ENCODE peak calls at places on chromosomes 11 and 22, in ten cellular contexts. I is HCT116; M is thyroid gland; A is neural progenitor cell; C is CD8-positive, alpha-beta memory T cell; W is Peyer's patch; Z is adrenal gland; K is right cardiac atrium; O is CD4-positive, CD25-positive, alpha-beta regulatory T cell; Q is upper lobe of right lung. T is an unnamed sample.

GRCh38 chr11:69683764-69684333 is 8.7 kb upstream of the LTO1 start:
- DNase-seq in M (peak; percentile 39), C (no peak), W (no peak), Q (peak; percentile 66), Z (no peak), O (no peak), A (peak; percentile 56), I (no peak), K (no peak), T (no peak)

GRCh38 chr11:22371188-22371587 is 33.0 kb downstream of the SLC17A6 start:
- DNase-seq in I (no peak), Q (no peak), A (peak; percentile 59), Z (no peak), W (no peak), M (no peak), C (no peak), K (no peak), O (no peak), T (no peak)

GRCh38 chr11:45537617-45538016 is 127.8 kb downstream of the CHST1 start:
- DNase-seq in O (no peak), Q (no peak), M (no peak), A (no peak), I (no peak), C (no peak), Z (no peak), W (no peak), K (no peak), T (no peak)

GRCh38 chr22:49240016-49240380 is 587.7 kb downstream of the BRD1 start:
- DNase-seq in I (no peak), W (no peak), O (no peak), K (no peak), Z (no peak), M (no peak), A (no peak), C (no peak), Q (no peak), T (no peak)

GRCh38 chr11:59040607-59041006 is 45.5 kb upstream of the GLYATL1B start:
- DNase-seq in C (no peak), K (no peak), W (no peak), A (no peak), I (no peak), Q (no peak), O (no peak), Z (no peak), M (no peak), T (no peak)

GRCh38 chr22:41367039-41367679 is 14.6 kb upstream of the TEF start:
- DNase-seq in C (no peak), Z (peak; percentile 98), M (peak; percentile 99), Q (peak; percentile 99), I (peak; percentile 71), K (peak; percentile 100), W (peak; percentile 95), O (no peak), A (peak; percentile 70), T (peak; percentile 98)

GRCh38 chr11:1231396-1232327 is 8.8 kb downstream of the MUC5B start:
- DNase-seq in Q (peak; percentile 60), O (no peak), W (peak; percentile 46), I (no peak), M (no peak), K (peak; percentile 62), A (no peak), Z (no peak), C (no peak), T (no peak)

GRCh38 chr11:121282376-121282775 is 10.2 kb upstream of the SC5D start:
- DNase-seq in A (no peak), M (no peak), Z (no peak), C (no peak), W (no peak), K (no peak), I (no peak), Q (no peak), O (no peak), T (no peak)

GRCh38 chr11:67644042-67644441 is 4.5 kb upstream of the TBX10 start:
- DNase-seq in Q (no peak), W (no peak), C (no peak), M (no peak), Z (no peak), A (peak; percentile 55), I (peak; percentile 16), K (no peak), O (no peak), T (no peak)

GRCh38 chr22:36166086-36166485 is 5.5 kb upstream of the APOL3 start:
- DNase-seq in K (no peak), Z (no peak), I (no peak), W (no peak), Q (no peak), C (no peak), A (no peak), O (no peak), M (no peak), T (no peak)

GRCh38 chr11:8907116-8907515 is 3.9 kb upstream of the AKIP1 start:
- DNase-seq in C (no peak), W (no peak), K (no peak), A (no peak), Q (no peak), Z (no peak), M (no peak), O (no peak), I (no peak), T (no peak)

GRCh38 chr11:121449123-121449522 is 3.0 kb upstream of the SORL1 start:
- DNase-seq in C (no peak), Q (no peak), M (no peak), O (no peak), K (no peak), A (no peak), W (no peak), Z (no peak), I (no peak), T (no peak)

GRCh38 chr22:23038334-23038642 is 32.0 kb upstream of the GNAZ start:
- DNase-seq in K (no peak), A (no peak), C (no peak), W (no peak), Z (no peak), I (no peak), M (no peak), Q (no peak), O (no peak), T (no peak)

GRCh38 chr11:3231851-3232744 is at the start of gene MRGPRE:
- DNase-seq in K (peak; percentile 62), A (no peak), Q (no peak), M (peak; percentile 83), I (no peak), Z (no peak), C (no peak), O (no peak), W (peak; percentile 51), T (peak; percentile 62)

GRCh38 chr11:35746356-35747153 is 84.0 kb downstream of the TRIM44 start:
- DNase-seq in K (no peak), O (no peak), A (no peak), M (no peak), C (no peak), W (no peak), Q (no peak), I (no peak), Z (no peak), T (no peak)

DNA sequence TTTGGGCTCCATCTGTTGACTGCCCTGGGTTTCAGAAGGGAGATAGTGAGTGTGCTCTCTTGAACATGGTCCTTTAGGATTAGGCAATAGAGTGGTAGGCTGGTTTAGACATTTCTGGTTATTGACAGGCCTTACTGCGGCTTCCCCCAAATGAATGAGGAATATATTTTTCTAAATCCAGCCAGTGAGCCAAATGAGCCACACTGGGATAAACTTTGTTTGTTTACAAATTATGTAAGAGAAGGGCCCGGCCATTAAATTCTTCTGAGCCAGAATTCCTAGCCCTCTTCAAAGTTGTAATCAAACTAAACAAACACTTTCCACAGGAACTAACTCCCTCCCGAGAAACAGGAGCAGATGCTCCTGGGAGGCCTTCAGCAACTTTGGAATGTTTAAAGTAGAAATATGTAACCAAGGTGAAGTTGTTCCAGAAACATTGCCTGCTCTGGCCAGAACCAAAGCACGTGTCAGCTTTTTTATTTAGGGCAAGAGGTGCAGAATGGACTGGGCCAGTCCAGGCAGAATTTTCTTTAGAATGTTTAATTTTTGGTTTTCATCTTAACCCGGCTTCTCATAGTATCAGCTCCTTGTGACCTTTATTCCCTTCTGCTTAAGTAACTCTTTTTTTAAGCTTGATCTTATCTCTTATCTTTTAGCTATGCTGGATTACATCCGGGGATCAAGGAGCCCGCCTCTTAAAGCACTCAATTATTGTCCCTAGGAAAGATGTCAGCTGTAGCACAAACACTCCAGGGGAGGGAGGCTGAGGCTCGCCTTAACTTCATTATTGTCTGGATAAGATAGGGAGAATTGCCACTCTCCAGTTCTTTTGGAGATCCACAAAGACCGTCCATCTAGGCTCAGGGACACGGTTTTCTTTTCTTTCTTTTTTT is 28.7 kb downstream of the ZNRF3 start:
- DNase-seq in K (no peak), I (no peak), C (no peak), W (no peak), Q (no peak), A (no peak), Z (no peak), M (peak; percentile 39), O (no peak), T (no peak)
- H3K4me1 ChIP-seq in K (peaks cover 14% of the 10 kb centered on the region), I (peaks cover 80% of the 10 kb centered on the region), C (no peaks in the 10 kb centered on the region), W (peaks cover 44% of the 10 kb centered on the region), Q (peaks cover 42% of the 10 kb centered on the region), A (peaks cover 32% of the 10 kb centered on the region), Z (peaks cover 57% of the 10 kb centered on the region), M (peaks cover 34% of the 10 kb centered on the region), O (no peaks in the 10 kb centered on the region), T (peaks cover 45% of the 10 kb centered on the region)

GRCh38 chr11:83666149-83666548 is 380.0 kb upstream of the CCDC90B start:
- DNase-seq in K (no peak), A (no peak), W (no peak), Q (no peak), M (no peak), O (no peak), Z (no peak), I (no peak), C (no peak), T (no peak)
- H3K27ac ChIP-seq in K (no peak overlapping the region), A (no peak overlapping the region), W (no peak overlapping the region), Q (no peak overlapping the region), M (no peak overlapping the region), O (no peak overlapping the region), Z (no peak overlapping the region), I (no peak overlapping the region), C (no peak overlapping the region), T (no peak overlapping the region)

DNA sequence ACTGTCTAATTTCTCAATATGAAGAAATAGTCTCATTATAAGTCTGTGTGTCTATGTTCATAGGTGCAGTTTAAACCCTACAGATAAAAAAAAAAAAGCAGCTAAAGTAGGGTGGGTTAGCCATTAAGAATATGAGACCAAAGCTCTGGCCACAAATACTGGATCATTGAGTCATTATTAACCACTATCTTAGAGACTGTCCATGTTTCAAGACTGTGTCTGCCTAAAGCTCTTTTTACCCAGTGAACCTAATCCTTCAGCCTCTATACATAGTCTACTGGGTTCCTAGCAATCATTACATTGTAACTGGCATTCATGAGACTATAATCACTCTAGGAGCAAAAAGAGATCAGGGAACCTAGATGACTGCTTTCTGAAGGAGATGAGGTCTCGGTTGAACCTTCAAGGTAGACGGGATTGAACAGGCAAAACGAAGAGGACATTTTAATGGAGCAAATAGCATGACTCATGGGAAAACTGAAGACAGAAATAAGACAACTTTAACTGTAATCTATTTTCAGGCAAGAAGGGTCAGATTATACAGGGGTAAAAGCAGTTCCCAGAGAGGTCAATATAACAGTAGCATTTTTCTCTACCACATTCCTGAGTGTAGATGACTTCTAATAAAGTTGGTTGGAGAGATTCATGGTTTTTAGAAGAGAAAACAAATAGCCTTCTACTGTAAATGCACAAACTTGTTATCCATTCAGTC is 64.0 kb upstream of the FIBIN start:
- DNase-seq in A (no peak), K (no peak), W (no peak), Z (no peak), C (no peak), I (no peak), M (no peak), Q (no peak), O (no peak), T (no peak)
- H3K4me1 ChIP-seq in A (no peaks in the 10 kb centered on the region), K (no peaks in the 10 kb centered on the region), W (no peaks in the 10 kb centered on the region), Z (no peaks in the 10 kb centered on the region), C (no peaks in the 10 kb centered on the region), I (no peaks in the 10 kb centered on the region), M (peaks cover 3% of the 10 kb centered on the region), Q (no peaks in the 10 kb centered on the region), O (no peaks in the 10 kb centered on the region), T (no peaks in the 10 kb centered on the region)

GRCh38 chr11:73321342-73322110 is 13.4 kb downstream of the ARHGEF17 start:
- DNase-seq in I (no peak), W (no peak), K (peak; percentile 90), C (no peak), M (peak; percentile 51), A (no peak), O (no peak), Z (peak; percentile 47), Q (peak; percentile 75), T (peak; percentile 75)
- H3K27ac ChIP-seq in I (no peak overlapping the region), W (peak overlapping the region; percentile 62), K (peak overlapping the region; percentile 49), C (no peak overlapping the region), M (peak overlapping the region; percentile 80), A (no peak overlapping the region), O (no peak overlapping the region), Z (peak overlapping the region; percentile 18), Q (peak overlapping the region; percentile 63), T (peak overlapping the region; percentile 99)